ENCODE peak calls at places on chromosome 15, in eight cellular contexts. Z, X, G, C, M, F, H and J are unnamed samples. For H3K4me1, the result is how much of the 10 kb centered on the place peaks cover.

GRCh38 chr15:72353266-72353665 is 22.5 kb downstream of the HEXA start:
- DNase-seq in Z (no peak), X (no peak), G (no peak), C (peak), M (no peak), F (no peak), H (no peak), J (no peak)

GRCh38 chr15:31587583-31587982 is 260.9 kb downstream of the KLF13 start:
- DNase-seq in Z (no peak), X (no peak), G (no peak), C (no peak), M (no peak), F (no peak), H (no peak), J (no peak)

GRCh38 chr15:72979308-72979707 is 73.0 kb upstream of the NEO1 start:
- DNase-seq in Z (no peak), X (no peak), G (no peak), C (no peak), M (no peak), F (no peak), H (no peak), J (no peak)

GRCh38 chr15:90644526-90644925 is 72.6 kb upstream of the BLM start:
- DNase-seq in Z (no peak), X (no peak), G (no peak), C (no peak), M (no peak), F (no peak), H (no peak), J (no peak)

GRCh38 chr15:64050281-64051092 is 4.2 kb upstream of the DAPK2 start:
- DNase-seq in Z (peak), X (no peak), G (no peak), C (no peak), M (no peak), F (no peak), H (no peak), J (no peak)

GRCh38 chr15:95522533-95522932 is 808.0 kb upstream of the NR2F2 start:
- DNase-seq in Z (no peak), X (no peak), G (no peak), C (peak), M (no peak), F (no peak), H (no peak), J (no peak)

GRCh38 chr15:71051539-71051938 is 63.7 kb upstream of the THSD4 start:
- DNase-seq in Z (no peak), X (no peak), G (no peak), C (peak), M (no peak), F (no peak), H (no peak), J (no peak)

GRCh38 chr15:45386420-45386819 is 8.1 kb upstream of the GATM start:
- DNase-seq in Z (peak), X (no peak), G (peak), C (no peak), M (no peak), F (no peak), H (no peak), J (no peak)

GRCh38 chr15:90603893-90604292 is 74.2 kb downstream of the CRTC3 start:
- DNase-seq in Z (no peak), X (no peak), G (peak), C (no peak), M (peak), F (peak), H (no peak), J (peak)

GRCh38 chr15:31268108-31268501 is 58.5 kb upstream of the KLF13 start:
- DNase-seq in Z (no peak), X (no peak), G (peak), C (no peak), M (no peak), F (peak), H (no peak), J (peak)

GRCh38 chr15:60651734-60652141 is 172.8 kb upstream of the ICE2 start:
- DNase-seq in Z (no peak), X (no peak), G (no peak), C (no peak), M (no peak), F (peak), H (no peak), J (no peak)

GRCh38 chr15:40320931-40321371 is 2.5 kb upstream of the INAFM2 start:
- DNase-seq in Z (peak), X (no peak), G (peak), C (peak), M (peak), F (peak), H (peak), J (peak)

GRCh38 chr15:43488790-43489585 is 4.0 kb downstream of the TP53BP1 start:
- DNase-seq in Z (no peak), X (no peak), G (no peak), C (peak), M (no peak), F (no peak), H (no peak), J (no peak)

GRCh38 chr15:76235186-76235826 is 76.0 kb downstream of the ETFA start:
- DNase-seq in Z (peak), X (no peak), G (no peak), C (peak), M (no peak), F (peak), H (no peak), J (no peak)

GRCh38 chr15:71186267-71186666 is 71.0 kb downstream of the THSD4 start:
- DNase-seq in Z (no peak), X (no peak), G (no peak), C (no peak), M (no peak), F (no peak), H (no peak), J (no peak)

GRCh38 chr15:48102167-48102566 is 18.6 kb upstream of the SLC24A5 start:
- DNase-seq in Z (no peak), X (no peak), G (no peak), C (peak), M (no peak), F (no peak), H (no peak), J (no peak)

GRCh38 chr15:99071091-99071680 is 33.7 kb upstream of the SYNM start:
- DNase-seq in Z (no peak), X (no peak), G (no peak), C (no peak), M (no peak), F (no peak), H (no peak), J (no peak)

GRCh38 chr15:79221696-79222095 is 60.8 kb upstream of the ANKRD34C start:
- DNase-seq in Z (peak), X (no peak), G (no peak), C (no peak), M (no peak), F (no peak), H (no peak), J (no peak)

GRCh38 chr15:41024880-41025279 is 71.6 kb downstream of the CHAC1 start:
- DNase-seq in Z (no peak), X (no peak), G (no peak), C (no peak), M (no peak), F (no peak), H (no peak), J (no peak)

GRCh38 chr15:71800835-71801745 is 9.3 kb upstream of the NR2E3 start:
- DNase-seq in Z (peak), X (peak), G (peak), C (peak), M (no peak), F (peak), H (no peak), J (no peak)

GRCh38 chr15:55360256-55360655 is 41.2 kb downstream of the PIGB start:
- DNase-seq in Z (no peak), X (no peak), G (no peak), C (no peak), M (no peak), F (no peak), H (no peak), J (no peak)

GRCh38 chr15:22880068-22880980 is 41.9 kb downstream of the NIPA2 start:
- DNase-seq in Z (no peak), X (no peak), G (no peak), C (no peak), M (no peak), F (no peak), H (no peak), J (no peak)

GRCh38 chr15:64809649-64810498 is 15.6 kb downstream of the PIF1 start:
- DNase-seq in Z (peak), X (peak), G (peak), C (peak), M (peak), F (peak), H (peak), J (peak)

GRCh38 chr15:20352241-20353200 is 189.1 kb downstream of the GOLGA6L6 start:
- DNase-seq in Z (peak), X (no peak), G (peak), C (no peak), M (peak), F (no peak), H (peak), J (peak)

GRCh38 chr15:41985236-41986160 is 13.1 kb upstream of the EHD4 start:
- DNase-seq in Z (no peak), X (no peak), G (peak), C (no peak), M (no peak), F (no peak), H (no peak), J (no peak)

GRCh38 chr15:81400640-81401236 is 26.7 kb upstream of the TMC3 start:
- DNase-seq in Z (peak), X (peak), G (no peak), C (peak), M (no peak), F (peak), H (no peak), J (no peak)

GRCh38 chr15:26132786-26133185 is 269.7 kb upstream of the ATP10A start:
- DNase-seq in Z (no peak), X (no peak), G (no peak), C (no peak), M (no peak), F (no peak), H (no peak), J (no peak)

GRCh38 chr15:42737529-42738328 is 801 bp upstream of the CDAN1 start:
- DNase-seq in Z (no peak), X (no peak), G (no peak), C (peak), M (no peak), F (no peak), H (peak), J (no peak)

GRCh38 chr15:47506543-47507090 is 210.7 kb upstream of the SEMA6D start:
- DNase-seq in Z (no peak), X (no peak), G (no peak), C (no peak), M (no peak), F (no peak), H (no peak), J (no peak)

GRCh38 chr15:81003023-81003350 is 2.3 kb downstream of the TLNRD1 start:
- DNase-seq in Z (no peak), X (no peak), G (no peak), C (no peak), M (no peak), F (no peak), H (peak), J (peak)

GRCh38 chr15:39466428-39466827 is 114.5 kb upstream of the THBS1 start:
- DNase-seq in Z (no peak), X (no peak), G (peak), C (peak), M (no peak), F (no peak), H (no peak), J (peak)

GRCh38 chr15:80750591-80750990 is 28.6 kb upstream of the CEMIP start:
- DNase-seq in Z (no peak), X (no peak), G (no peak), C (no peak), M (no peak), F (no peak), H (no peak), J (no peak)

GRCh38 chr15:91465086-91465485 is 365.0 kb downstream of the SV2B start:
- DNase-seq in Z (no peak), X (no peak), G (no peak), C (no peak), M (no peak), F (no peak), H (no peak), J (no peak)

GRCh38 chr15:25251700-25252390 is 187.0 kb downstream of the UBE3A start:
- DNase-seq in Z (peak), X (no peak), G (no peak), C (no peak), M (no peak), F (no peak), H (peak), J (peak)

DNA sequence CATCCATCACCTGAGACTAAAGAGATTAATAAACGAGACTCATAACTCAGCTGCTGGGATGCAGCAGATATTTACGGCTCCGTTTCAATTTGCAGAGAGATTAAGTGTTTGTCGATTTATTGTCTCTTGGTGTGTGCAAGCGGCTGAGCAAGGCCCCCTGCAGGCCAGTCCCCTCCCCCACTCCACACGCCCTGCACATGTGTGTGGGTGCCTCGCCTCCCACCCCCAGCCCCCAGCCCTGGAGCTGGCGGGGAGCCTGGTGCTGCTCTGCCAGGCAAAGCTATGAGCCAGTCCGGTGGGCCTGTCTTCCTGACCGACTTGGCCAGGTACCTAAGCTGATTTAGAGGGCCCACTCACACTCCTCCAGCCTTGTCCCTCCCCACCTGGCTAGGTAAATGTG is 63.0 kb downstream of the CYP11A1 start:
- DNase-seq in Z (no peak), X (no peak), G (no peak), C (no peak), M (no peak), F (no peak), H (no peak), J (no peak)
- H3K4me1 ChIP-seq in Z (under half), X (half or more), G (under half), C (under half), M (under half), F (under half), H (under half), J (under half)

GRCh38 chr15:68794869-68795268 is 25.8 kb downstream of the ANP32A start:
- DNase-seq in Z (no peak), X (no peak), G (no peak), C (no peak), M (no peak), F (no peak), H (no peak), J (no peak)

GRCh38 chr15:68794307-68794706 is 26.4 kb downstream of the ANP32A start:
- DNase-seq in Z (no peak), X (no peak), G (no peak), C (no peak), M (no peak), F (no peak), H (no peak), J (no peak)

GRCh38 chr15:68791431-68792283 is 29.0 kb downstream of the ANP32A start:
- DNase-seq in Z (no peak), X (no peak), G (no peak), C (no peak), M (peak), F (peak), H (no peak), J (no peak)

GRCh38 chr15:68793776-68794175 is 26.9 kb downstream of the ANP32A start:
- DNase-seq in Z (no peak), X (no peak), G (no peak), C (no peak), M (no peak), F (no peak), H (no peak), J (no peak)

DNA sequence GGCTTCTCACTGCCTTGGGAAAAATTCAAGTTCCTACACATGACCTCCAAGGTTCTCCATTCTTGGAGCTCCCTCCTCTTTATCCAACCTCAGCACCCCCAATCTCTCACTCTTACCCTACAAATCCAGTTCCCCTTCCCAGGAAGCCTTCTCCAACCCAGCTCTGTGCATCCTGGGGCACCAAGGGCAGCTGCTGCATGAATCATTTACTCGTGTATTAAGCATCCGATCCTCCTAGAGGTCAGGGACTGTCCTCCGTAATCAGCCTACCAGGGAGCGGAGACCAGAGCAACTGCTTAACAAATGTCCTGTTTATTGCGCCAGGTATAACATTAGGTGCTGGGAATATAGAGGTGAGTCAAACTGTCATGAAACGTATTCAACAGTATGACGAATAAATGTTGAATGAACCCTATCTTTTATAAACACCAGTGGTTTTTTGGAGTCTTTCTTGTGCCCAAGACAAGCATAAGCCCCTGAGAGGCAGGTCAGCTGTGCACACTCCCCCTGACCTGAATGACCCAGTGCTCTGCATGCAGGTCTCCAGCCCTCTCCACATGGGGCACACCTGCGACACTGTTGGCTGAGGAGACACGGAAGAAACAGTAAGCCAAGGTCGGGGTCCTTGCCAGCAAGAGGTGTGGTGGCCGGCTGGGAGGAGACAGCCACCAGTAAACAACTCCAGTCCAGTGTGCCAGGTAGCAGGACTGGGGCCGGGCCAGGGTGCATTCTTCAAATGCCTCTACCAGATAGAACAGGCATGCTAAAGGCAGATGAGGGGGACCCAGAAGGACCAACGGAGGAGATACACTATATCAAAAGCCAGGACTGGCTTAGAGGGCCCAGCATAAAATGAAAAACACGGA is 27.6 kb downstream of the ANP32A start:
- DNase-seq in Z (no peak), X (no peak), G (peak), C (no peak), M (no peak), F (no peak), H (no peak), J (no peak)
- H3K4me1 ChIP-seq in Z (half or more), X (under half), G (under half), C (under half), M (half or more), F (half or more), H (under half), J (half or more)

GRCh38 chr15:56969265-56969895 is 50.9 kb downstream of the TCF12 start:
- DNase-seq in Z (no peak), X (no peak), G (no peak), C (no peak), M (no peak), F (no peak), H (no peak), J (no peak)
- H3K4me1 ChIP-seq in Z (under half), X (under half), G (under half), C (under half), M (under half), F (under half), H (under half), J (half or more)

GRCh38 chr15:85044894-85045293 is 63.2 kb downstream of the PDE8A start:
- DNase-seq in Z (no peak), X (no peak), G (no peak), C (no peak), M (no peak), F (peak), H (no peak), J (no peak)
- H3K4me1 ChIP-seq in Z (under half), X (under half), G (under half), C (under half), M (under half), F (under half), H (under half), J (under half)

DNA sequence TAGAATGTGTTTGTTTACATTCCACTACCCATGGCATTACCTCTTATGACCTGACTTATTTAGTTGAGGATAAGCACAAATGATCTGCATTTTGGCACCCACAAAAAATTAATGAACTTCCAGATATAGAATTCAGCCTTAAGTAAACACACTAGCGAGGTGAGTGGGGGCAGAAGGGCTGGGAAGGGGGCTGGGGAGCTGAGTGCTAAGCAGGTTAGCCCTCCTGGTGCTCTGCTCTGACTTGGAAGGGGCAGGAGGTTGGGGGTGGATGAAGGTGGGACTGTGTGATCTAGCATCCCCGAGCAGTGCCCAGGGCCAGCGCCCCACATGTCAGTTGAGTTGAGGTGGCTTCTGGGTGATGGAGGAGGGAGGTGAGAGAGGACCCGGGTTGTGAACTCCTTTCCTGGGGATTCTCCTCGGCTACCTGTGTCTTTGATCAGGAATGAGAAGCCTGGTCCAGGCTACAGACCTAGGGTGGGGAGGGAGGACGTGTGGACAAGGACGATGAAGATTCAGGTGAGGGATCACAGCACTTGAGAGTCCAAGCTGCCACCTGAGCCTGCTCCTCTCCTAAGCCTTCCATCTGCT is 178.6 kb upstream of the SMAD3 start:
- DNase-seq in Z (no peak), X (no peak), G (peak), C (no peak), M (no peak), F (no peak), H (no peak), J (no peak)
- H3K4me1 ChIP-seq in Z (under half), X (under half), G (under half), C (under half), M (under half), F (under half), H (under half), J (under half)

GRCh38 chr15:63020128-63020527 is 22.4 kb upstream of the TPM1 start:
- DNase-seq in Z (no peak), X (no peak), G (no peak), C (no peak), M (no peak), F (no peak), H (no peak), J (no peak)
- H3K4me1 ChIP-seq in Z (under half), X (under half), G (under half), C (under half), M (under half), F (under half), H (under half), J (under half)

DNA sequence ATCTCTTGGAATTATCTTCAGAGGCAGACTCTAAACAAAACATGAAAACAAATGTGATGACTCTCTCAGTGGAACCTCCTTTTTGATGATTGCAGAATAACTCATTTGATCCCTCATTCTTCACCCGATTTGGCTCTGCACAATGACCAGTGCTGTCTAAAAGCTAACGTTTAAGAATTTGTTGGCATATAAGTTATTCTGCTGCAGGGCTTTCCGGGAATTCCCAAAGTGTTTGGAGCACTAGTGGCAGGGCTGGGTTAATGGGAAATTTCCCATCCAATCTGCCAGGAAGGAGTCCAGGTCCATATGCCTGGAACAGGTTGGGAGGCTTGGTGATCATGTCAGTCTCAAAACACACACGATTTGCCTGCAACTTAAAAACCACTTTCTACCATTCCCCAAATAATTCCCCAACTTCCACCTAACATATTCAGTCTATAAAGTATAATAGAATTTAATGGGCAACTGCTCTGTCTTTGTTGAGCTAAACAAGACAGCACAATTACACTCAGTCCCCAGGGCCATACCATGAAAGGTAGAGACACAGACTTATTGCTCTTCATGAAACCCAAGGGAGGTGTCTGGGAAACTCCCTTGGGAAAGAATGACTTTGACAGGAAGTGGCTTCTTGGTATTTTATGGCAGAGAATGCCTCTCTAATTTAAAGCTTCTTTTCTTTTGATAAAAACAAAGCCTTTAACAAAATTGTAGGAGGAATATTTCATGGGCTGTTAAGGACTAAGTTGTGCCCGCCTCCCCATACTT is 38.0 kb downstream of the ARRDC4 start:
- DNase-seq in Z (no peak), X (no peak), G (no peak), C (no peak), M (no peak), F (no peak), H (no peak), J (no peak)
- H3K4me1 ChIP-seq in Z (under half), X (under half), G (under half), C (under half), M (under half), F (under half), H (under half), J (under half)